ENCODE peak calls at places on chromosomes 11 and 22, in eight cellular contexts. Y is 8988T, P is HT1080, A is NCI-H1092, I is RWPE2, B is Caco-2, W is GM23338, K is AG10803. Q is an unnamed sample.

GRCh38 chr11:59144096-59144495 is 1.4 kb downstream of the FAM111A start:
- DNase-seq in Y (no peak), P (no peak), A (no peak), I (no peak), B (no peak), W (no peak), K (no peak), Q (no peak)

GRCh38 chr11:26443617-26444016 is 111.7 kb downstream of the ANO3 start:
- DNase-seq in Y (no peak), P (no peak), A (no peak), I (no peak), B (no peak), W (no peak), K (no peak), Q (no peak)

GRCh38 chr22:49756656-49757055 is 71.0 kb downstream of the BRD1 start:
- DNase-seq in Y (no peak), P (no peak), A (no peak), I (peak), B (no peak), W (no peak), K (no peak), Q (no peak)

GRCh38 chr11:117910525-117910924 is 18.7 kb downstream of the TMPRSS13 start:
- DNase-seq in Y (no peak), P (no peak), A (no peak), I (peak), B (peak), W (peak), K (no peak), Q (no peak)

GRCh38 chr11:120710354-120711187 is 199.0 kb downstream of the GRIK4 start:
- DNase-seq in Y (no peak), P (peak), A (no peak), I (peak), B (peak), W (peak), K (peak), Q (peak)

GRCh38 chr11:116960916-116961315 is 123.5 kb upstream of the APOA1 start:
- DNase-seq in Y (no peak), P (peak), A (no peak), I (no peak), B (no peak), W (peak), K (peak), Q (no peak)

GRCh38 chr22:46758867-46759290 is 3.6 kb upstream of the TBC1D22A start:
- DNase-seq in Y (peak), P (peak), A (no peak), I (no peak), B (peak), W (peak), K (peak), Q (peak)

GRCh38 chr22:42185915-42186439 is 55.4 kb upstream of the CYP2D6 start:
- DNase-seq in Y (no peak), P (no peak), A (no peak), I (no peak), B (no peak), W (no peak), K (no peak), Q (no peak)

GRCh38 chr22:23781065-23781464 is 5.7 kb upstream of the SMARCB1 start:
- DNase-seq in Y (no peak), P (no peak), A (no peak), I (no peak), B (no peak), W (no peak), K (no peak), Q (no peak)

GRCh38 chr22:41237036-41237706 is 3.6 kb downstream of the CHADL start:
- DNase-seq in Y (no peak), P (no peak), A (no peak), I (no peak), B (no peak), W (peak), K (no peak), Q (no peak)

GRCh38 chr22:23137468-23137867 is 4.3 kb downstream of the RSPH14 start:
- DNase-seq in Y (no peak), P (no peak), A (no peak), I (no peak), B (no peak), W (no peak), K (no peak), Q (no peak)

GRCh38 chr11:67357831-67358555 is 4.6 kb upstream of the POLD4 start:
- DNase-seq in Y (no peak), P (peak), A (no peak), I (no peak), B (no peak), W (no peak), K (peak), Q (no peak)

GRCh38 chr22:46355369-46355995 is 20.0 kb downstream of the TRMU start:
- DNase-seq in Y (peak), P (peak), A (no peak), I (no peak), B (peak), W (peak), K (peak), Q (peak)

GRCh38 chr11:72616655-72617054 is 57.6 kb downstream of the PDE2A start:
- DNase-seq in Y (no peak), P (no peak), A (no peak), I (no peak), B (no peak), W (no peak), K (no peak), Q (no peak)

GRCh38 chr11:30196400-30197206 is 34.2 kb upstream of the FSHB start:
- DNase-seq in Y (no peak), P (peak), A (no peak), I (no peak), B (peak), W (peak), K (peak), Q (peak)

GRCh38 chr22:21044931-21045584 is 688 bp upstream of the LRRC74B start:
- DNase-seq in Y (no peak), P (peak), A (no peak), I (no peak), B (no peak), W (peak), K (peak), Q (peak)

GRCh38 chr11:41660585-41660984 is 201.1 kb upstream of the LRRC4C start:
- DNase-seq in Y (no peak), P (peak), A (no peak), I (no peak), B (no peak), W (peak), K (no peak), Q (no peak)

GRCh38 chr11:45216031-45216430 is 69.6 kb downstream of the PRDM11 start:
- DNase-seq in Y (no peak), P (no peak), A (no peak), I (no peak), B (no peak), W (no peak), K (no peak), Q (no peak)

GRCh38 chr11:488062-488461 is 19.0 kb downstream of the RNH1 start:
- DNase-seq in Y (no peak), P (no peak), A (no peak), I (no peak), B (no peak), W (no peak), K (no peak), Q (no peak)

GRCh38 chr11:3853935-3854659 is 1.4 kb upstream of the STIM1 start:
- DNase-seq in Y (no peak), P (no peak), A (no peak), I (no peak), B (no peak), W (no peak), K (no peak), Q (no peak)

GRCh38 chr11:114164546-114164945 is 105.0 kb downstream of the ZBTB16 start:
- DNase-seq in Y (no peak), P (no peak), A (no peak), I (no peak), B (no peak), W (no peak), K (no peak), Q (no peak)